ENCODE peak calls at places on chromosomes 5 and 9, in six cellular contexts. I is pancreas, P is HT1080, U is NCI-H524 treated with DMSO at 0.1 percent for 48 hours, J is GM12891, H is activated gamma-delta T cell treated with Interleukin-2 at 50 U/mL for 16 hours. B is an unnamed sample.

GRCh38 chr9:71814226-71814625 is 45.9 kb upstream of the CEMIP2 start:
- DNase-seq in I (no peak), P (no peak), U (no peak), J (no peak), H (no peak), B (peak)

GRCh38 chr9:87007711-87008360 is 60.5 kb upstream of the GAS1 start:
- DNase-seq in I (no peak), P (no peak), U (no peak), J (no peak), H (no peak), B (no peak)

GRCh38 chr9:130498298-130498917 is 53.6 kb downstream of the ASS1 start:
- DNase-seq in I (no peak), P (no peak), U (no peak), J (no peak), H (no peak), B (no peak)

GRCh38 chr9:130970855-130971254 is 31.8 kb upstream of the FIBCD1 start:
- DNase-seq in I (no peak), P (no peak), U (no peak), J (no peak), H (no peak), B (no peak)

GRCh38 chr9:131402073-131402472 is 8.2 kb downstream of the PRRC2B start:
- DNase-seq in I (no peak), P (peak), U (peak), J (no peak), H (no peak), B (no peak)

GRCh38 chr9:133953621-133953975 is 38.5 kb downstream of the VAV2 start:
- DNase-seq in I (no peak), P (no peak), U (no peak), J (no peak), H (no peak), B (no peak)

GRCh38 chr9:134422301-134422700 is 96.0 kb downstream of the RXRA start:
- DNase-seq in I (no peak), P (no peak), U (no peak), J (no peak), H (no peak), B (no peak)

GRCh38 chr5:158464383-158464782 is 605.4 kb upstream of the CLINT1 start:
- DNase-seq in I (no peak), P (no peak), U (no peak), J (no peak), H (no peak), B (no peak)

GRCh38 chr5:92580814-92581213 is 1000.2 kb downstream of the NR2F1-AS1 start:
- DNase-seq in I (no peak), P (peak), U (no peak), J (no peak), H (no peak), B (no peak)

GRCh38 chr5:5066276-5067186 is 73.6 kb upstream of the ADAMTS16 start:
- DNase-seq in I (peak), P (peak), U (no peak), J (no peak), H (no peak), B (no peak)

GRCh38 chr5:137296213-137296702 is 202.9 kb downstream of the SPOCK1 start:
- DNase-seq in I (no peak), P (no peak), U (no peak), J (no peak), H (no peak), B (peak)

GRCh38 chr5:26700759-26701384 is 337.5 kb downstream of the CDH9 start:
- DNase-seq in I (no peak), P (peak), U (peak), J (peak), H (no peak), B (no peak)

GRCh38 chr9:121350993-121351561 is 19.0 kb downstream of the STOM start:
- DNase-seq in I (peak), P (peak), U (peak), J (no peak), H (no peak), B (peak)

GRCh38 chr5:34957299-34957698 is 27.9 kb downstream of the DNAJC21 start:
- DNase-seq in I (no peak), P (no peak), U (no peak), J (no peak), H (no peak), B (no peak)

GRCh38 chr5:83871533-83872380 is 151.1 kb upstream of the HAPLN1 start:
- DNase-seq in I (no peak), P (no peak), U (no peak), J (no peak), H (no peak), B (no peak)

GRCh38 chr5:119302916-119303897 is 52.6 kb upstream of the TNFAIP8 start:
- DNase-seq in I (peak), P (peak), U (no peak), J (no peak), H (no peak), B (no peak)

GRCh38 chr9:125472562-125472925 is 210.9 kb downstream of the GAPVD1 start:
- DNase-seq in I (no peak), P (no peak), U (no peak), J (no peak), H (no peak), B (no peak)

GRCh38 chr9:91664669-91665068 is 241.0 kb upstream of the NFIL3 start:
- DNase-seq in I (no peak), P (no peak), U (no peak), J (no peak), H (no peak), B (no peak)

GRCh38 chr9:107644774-107645463 is 155.3 kb upstream of the KLF4 start:
- DNase-seq in I (no peak), P (no peak), U (no peak), J (no peak), H (no peak), B (peak)

GRCh38 chr5:5146530-5147160 is 6.5 kb downstream of the ADAMTS16 start:
- DNase-seq in I (no peak), P (no peak), U (no peak), J (no peak), H (no peak), B (no peak)

GRCh38 chr9:121675381-121675780 is 23.9 kb downstream of the DAB2IP start:
- DNase-seq in I (no peak), P (no peak), U (no peak), J (no peak), H (no peak), B (no peak)

GRCh38 chr5:23352437-23352836 is 155.0 kb upstream of the PRDM9 start:
- DNase-seq in I (no peak), P (peak), U (no peak), J (no peak), H (no peak), B (no peak)

GRCh38 chr9:89410022-89410421 is 87.9 kb downstream of the SEMA4D start:
- DNase-seq in I (no peak), P (no peak), U (no peak), J (no peak), H (no peak), B (no peak)

B was measured in thyroid gland.